ENCODE peak calls at places on chromosomes 13 and 19, in seven cellular contexts. D is H1, C is HCT116, K is HepG2, Y is GM12878, Z is K562, Q is SK-N-SH. O is an unnamed sample.

GRCh38 chr19:43984687-43985000 is 656 bp downstream of the ZNF155 start:
- DNase-seq in D (no peak), C (no peak), K (no peak), Y (no peak), Z (no peak), Q (peak), O (no peak)

GRCh38 chr19:35056513-35057063 is 15.1 kb downstream of the HPN start:
- DNase-seq in D (no peak), C (no peak), K (no peak), Y (no peak), Z (no peak), Q (no peak), O (no peak)

GRCh38 chr13:42084722-42085121 is 36.3 kb downstream of the DGKH start:
- DNase-seq in D (no peak), C (no peak), K (no peak), Y (no peak), Z (no peak), Q (no peak), O (no peak)

GRCh38 chr13:73173160-73173905 is 114.5 kb downstream of the KLF5 start:
- DNase-seq in D (no peak), C (no peak), K (no peak), Y (no peak), Z (no peak), Q (no peak), O (peak)

GRCh38 chr19:50025794-50026549 is at the start of gene ZNF473:
- DNase-seq in D (peak), C (no peak), K (peak), Y (no peak), Z (peak), Q (peak), O (peak)

GRCh38 chr13:28286263-28286662 is 147.9 kb downstream of the PAN3 start:
- DNase-seq in D (no peak), C (no peak), K (no peak), Y (peak), Z (no peak), Q (no peak), O (no peak)

GRCh38 chr13:22945321-22946226 is 235.2 kb upstream of the SGCG start:
- DNase-seq in D (no peak), C (no peak), K (no peak), Y (no peak), Z (no peak), Q (no peak), O (no peak)

GRCh38 chr13:112248909-112249592 is 127.1 kb upstream of the SPACA7 start:
- DNase-seq in D (no peak), C (no peak), K (no peak), Y (no peak), Z (no peak), Q (no peak), O (no peak)

GRCh38 chr19:1102407-1103106 is 1.2 kb upstream of the GPX4 start:
- DNase-seq in D (no peak), C (peak), K (peak), Y (peak), Z (no peak), Q (no peak), O (no peak)

GRCh38 chr13:66951426-66951825 is 278.7 kb downstream of the PCDH9 start:
- DNase-seq in D (no peak), C (no peak), K (no peak), Y (no peak), Z (no peak), Q (no peak), O (no peak)

GRCh38 chr13:110294146-110294545 is 12.8 kb downstream of the COL4A1 start:
- DNase-seq in D (no peak), C (no peak), K (no peak), Y (no peak), Z (no peak), Q (no peak), O (no peak)

GRCh38 chr19:14474827-14475226 is 327 bp downstream of the PTGER1 start:
- DNase-seq in D (no peak), C (no peak), K (no peak), Y (no peak), Z (peak), Q (no peak), O (no peak)

GRCh38 chr19:2715470-2716274 is 5.5 kb downstream of the DIRAS1 start:
- DNase-seq in D (no peak), C (no peak), K (no peak), Y (no peak), Z (no peak), Q (no peak), O (no peak)

GRCh38 chr13:72839831-72840426 is 58.0 kb downstream of the PIBF1 start:
- DNase-seq in D (no peak), C (peak), K (peak), Y (peak), Z (peak), Q (peak), O (peak)

GRCh38 chr13:37475966-37476365 is 122.6 kb downstream of the POSTN start:
- DNase-seq in D (no peak), C (no peak), K (no peak), Y (no peak), Z (no peak), Q (no peak), O (no peak)

GRCh38 chr19:49125025-49125731 is 5.8 kb downstream of the PPFIA3 start:
- DNase-seq in D (no peak), C (no peak), K (peak), Y (no peak), Z (no peak), Q (no peak), O (peak)

GRCh38 chr13:44498969-44499368 is 77.2 kb downstream of the TSC22D1 start:
- DNase-seq in D (no peak), C (no peak), K (no peak), Y (no peak), Z (no peak), Q (no peak), O (no peak)

GRCh38 chr19:48390188-48391099 is 907 bp downstream of the KDELR1 start:
- DNase-seq in D (no peak), C (no peak), K (peak), Y (no peak), Z (peak), Q (peak), O (peak)

GRCh38 chr19:10278935-10279334 is 7.8 kb upstream of the ICAM4 start:
- DNase-seq in D (no peak), C (no peak), K (no peak), Y (no peak), Z (no peak), Q (no peak), O (no peak)

GRCh38 chr19:35208121-35208520 is 20.4 kb downstream of the FAM187B start:
- DNase-seq in D (no peak), C (no peak), K (no peak), Y (no peak), Z (no peak), Q (no peak), O (no peak)

GRCh38 chr13:21759911-21760310 is 89.0 kb downstream of the FGF9 start:
- DNase-seq in D (no peak), C (no peak), K (no peak), Y (no peak), Z (no peak), Q (no peak), O (no peak)

GRCh38 chr13:44276061-44276460 is 97.6 kb upstream of the SERP2 start:
- DNase-seq in D (no peak), C (no peak), K (no peak), Y (no peak), Z (no peak), Q (no peak), O (no peak)

GRCh38 chr13:30861836-30862467 is 44.1 kb upstream of the MEDAG start:
- DNase-seq in D (no peak), C (no peak), K (no peak), Y (no peak), Z (no peak), Q (no peak), O (no peak)

GRCh38 chr13:30863231-30863630 is 42.8 kb upstream of the MEDAG start:
- DNase-seq in D (peak), C (no peak), K (no peak), Y (no peak), Z (no peak), Q (no peak), O (no peak)

GRCh38 chr13:30861163-30861562 is 44.9 kb upstream of the MEDAG start:
- DNase-seq in D (no peak), C (no peak), K (no peak), Y (no peak), Z (no peak), Q (no peak), O (no peak)

GRCh38 chr13:30863796-30864195 is 42.3 kb upstream of the MEDAG start:
- DNase-seq in D (no peak), C (no peak), K (no peak), Y (no peak), Z (no peak), Q (no peak), O (no peak)

DNA sequence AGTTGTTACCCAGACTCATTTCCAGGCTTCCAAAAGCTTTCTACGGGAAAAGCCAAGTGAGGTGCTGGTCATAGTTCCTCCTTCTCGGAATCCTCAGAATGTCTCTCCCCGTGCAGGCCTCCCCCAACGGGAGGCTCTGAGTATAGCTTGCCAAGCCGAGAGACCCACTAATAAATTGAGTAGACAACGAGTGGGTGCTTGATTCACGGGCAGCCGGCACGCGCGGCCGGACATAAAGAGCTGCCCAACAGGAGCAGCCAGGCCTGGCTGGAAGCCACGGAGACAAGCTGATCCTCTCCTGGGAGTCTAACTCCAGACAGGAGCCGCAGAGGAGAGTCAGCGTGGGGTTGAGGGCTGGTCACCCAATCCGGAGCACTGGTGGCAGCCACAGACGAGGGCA is 43.4 kb upstream of the MEDAG start:
- DNase-seq in D (no peak), C (no peak), K (no peak), Y (no peak), Z (no peak), Q (no peak), O (no peak)
- TF ChIP-seq JUND in D (no peak), C (no peak), K (no peak), Y (no peak), Z (no peak), Q (no peak), O (no peak)

GRCh38 chr19:46713781-46714522 is 3.0 kb downstream of the PRKD2 start:
- DNase-seq in D (no peak), C (peak), K (peak), Y (no peak), Z (peak), Q (peak), O (peak)

GRCh38 chr19:46715620-46716012 is 1.3 kb downstream of the PRKD2 start:
- DNase-seq in D (no peak), C (no peak), K (no peak), Y (no peak), Z (no peak), Q (no peak), O (no peak)

GRCh38 chr19:46716013-46716671 is 772 bp downstream of the PRKD2 start:
- DNase-seq in D (no peak), C (no peak), K (no peak), Y (no peak), Z (peak), Q (peak), O (no peak)

GRCh38 chr19:46714523-46715106 is 2.3 kb downstream of the PRKD2 start:
- DNase-seq in D (no peak), C (no peak), K (no peak), Y (no peak), Z (no peak), Q (no peak), O (no peak)

DNA sequence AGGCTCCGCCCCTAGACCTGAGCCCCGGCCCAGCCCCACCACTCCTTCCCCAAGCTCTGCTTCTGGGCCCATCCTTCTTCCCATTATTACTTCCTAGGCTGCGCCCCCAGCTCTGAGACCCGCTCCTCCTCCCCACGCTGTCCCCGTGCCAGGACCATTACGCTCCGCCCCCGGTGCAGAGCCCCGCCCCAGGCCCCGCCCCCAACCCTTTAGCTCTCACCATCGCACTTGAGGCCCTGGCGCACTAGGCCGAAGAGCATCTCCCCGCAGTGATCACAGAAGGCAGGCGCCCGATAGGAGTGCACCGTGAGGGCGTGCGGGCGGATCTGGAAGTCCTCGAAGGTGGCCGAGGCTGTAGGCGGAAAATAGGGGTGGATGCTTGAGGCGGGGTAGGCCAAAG is 6.2 kb downstream of the PRKD2 start:
- DNase-seq in D (peak), C (no peak), K (no peak), Y (no peak), Z (peak), Q (peak), O (no peak)
- TF ChIP-seq JUND in D (no peak), C (no peak), K (no peak), Y (no peak), Z (no peak), Q (no peak), O (no peak)

DNA sequence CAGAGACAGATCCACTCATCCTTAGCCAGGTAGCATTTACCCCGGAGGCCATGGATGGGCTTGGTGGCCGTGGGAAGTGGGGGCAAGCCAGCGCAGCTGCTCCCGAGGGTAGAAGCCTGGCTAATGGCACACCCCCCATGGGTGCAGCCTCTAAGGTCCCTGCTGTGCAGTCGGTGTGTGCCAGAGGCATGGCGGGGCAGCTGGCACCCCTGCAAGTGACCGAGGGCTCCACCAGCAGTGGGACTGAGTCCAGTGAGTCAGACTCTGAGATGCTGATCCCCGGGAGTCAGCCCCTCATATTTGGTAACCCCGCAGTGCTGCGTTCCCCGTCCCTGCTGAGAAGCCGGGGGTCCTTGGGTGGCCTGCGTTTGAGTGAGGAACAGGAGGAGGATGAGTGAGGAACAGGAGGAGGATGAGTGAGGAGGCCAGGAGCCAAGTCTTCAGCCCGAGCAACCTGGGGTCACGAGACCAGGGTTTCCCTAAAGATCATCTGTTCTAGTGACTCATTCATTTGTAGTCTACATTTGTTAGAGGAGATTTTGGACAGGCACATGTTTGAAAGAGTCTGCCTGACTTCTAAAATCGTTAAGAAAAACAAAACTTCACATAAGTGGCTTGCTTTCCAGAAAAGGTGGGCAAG is 180.7 kb downstream of the STK24 start:
- DNase-seq in D (no peak), C (no peak), K (no peak), Y (no peak), Z (no peak), Q (no peak), O (no peak)
- TF ChIP-seq JUND in D (no peak), C (no peak), K (no peak), Y (no peak), Z (no peak), Q (no peak), O (no peak)

DNA sequence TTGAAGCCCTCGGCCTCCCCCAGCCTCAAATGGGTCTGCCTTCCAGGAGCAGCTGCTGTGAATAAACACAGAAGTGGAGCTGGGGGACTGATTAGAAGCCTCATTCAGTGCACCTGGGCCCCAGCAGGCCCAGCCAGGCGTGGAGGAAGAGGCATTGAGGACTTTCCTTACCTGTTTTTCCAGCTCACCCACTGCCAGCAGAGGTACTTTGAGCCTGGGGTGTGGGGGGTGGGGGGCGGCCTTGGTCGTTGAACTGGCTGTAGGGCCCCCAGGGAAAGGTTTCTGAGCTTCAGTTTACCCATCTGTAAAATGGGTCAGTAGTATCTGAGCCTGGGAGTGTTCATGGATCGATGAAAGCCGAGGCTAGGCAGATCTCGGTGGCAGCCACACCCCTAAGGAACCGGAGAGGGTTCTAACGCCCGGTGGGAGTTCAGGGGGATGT is 1.5 kb downstream of the CERS4 start:
- DNase-seq in D (no peak), C (no peak), K (no peak), Y (no peak), Z (no peak), Q (no peak), O (peak)
- TF ChIP-seq JUND in D (no peak), C (no peak), K (no peak), Y (no peak), Z (no peak), Q (no peak), O (no peak)

DNA sequence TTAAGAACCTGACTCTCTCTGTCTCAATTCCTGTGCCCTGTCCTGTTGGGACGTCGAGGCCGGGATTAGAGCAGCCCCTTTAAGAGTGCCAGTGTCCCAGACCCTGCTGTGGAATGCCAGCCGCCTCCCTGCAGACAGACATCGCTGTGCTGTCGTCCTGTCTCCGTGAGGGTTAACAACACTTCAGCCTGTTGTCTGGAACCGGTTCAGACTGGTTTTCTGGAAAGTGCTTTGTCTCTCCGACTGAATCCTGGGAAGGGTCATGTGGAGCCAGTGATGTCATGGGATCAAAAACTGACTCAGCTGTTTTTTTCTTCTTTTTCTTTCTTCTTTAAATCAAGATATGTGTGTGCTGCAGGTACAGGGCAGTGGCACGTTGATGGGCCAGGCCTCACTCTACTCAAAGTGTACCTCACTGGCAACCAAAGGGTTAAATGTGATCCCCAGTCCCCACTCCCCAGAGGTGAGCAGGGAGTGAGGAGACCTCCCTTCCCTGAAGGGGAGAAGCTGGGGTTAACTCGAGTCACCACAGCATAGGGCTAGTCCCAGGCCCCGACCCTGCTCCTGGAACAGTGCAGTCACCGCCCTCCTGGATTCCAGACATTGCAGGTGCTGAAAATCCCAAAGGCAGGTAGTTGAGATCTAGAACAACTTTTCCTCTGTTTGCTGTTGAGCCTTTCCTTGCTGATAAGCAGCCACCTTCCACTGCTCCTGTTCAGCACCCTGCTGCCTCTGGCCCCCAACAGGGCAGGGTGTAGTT is 50.8 kb downstream of the TSSK6 start:
- DNase-seq in D (no peak), C (no peak), K (no peak), Y (no peak), Z (no peak), Q (no peak), O (peak)
- TF ChIP-seq JUND in D (no peak), C (no peak), K (no peak), Y (no peak), Z (no peak), Q (no peak), O (no peak)

O was measured in T47D.